ENCODE peak calls at places on chromosomes 6 and 20, in seven cellular contexts. L is endothelial cell of umbilical vein, S is cardiac muscle cell, C is colonic mucosa, B is lung, D is pancreas, R is SK-N-SH. I is an unnamed sample.

GRCh38 chr6:41652876-41653641 is 14.8 kb downstream of the MDFI start:
- DNase-seq in L (no peak), S (no peak), C (no peak), B (no peak), D (no peak), R (no peak), I (no peak)

GRCh38 chr6:4931530-4932505 is 72.0 kb downstream of the RPP40 start:
- DNase-seq in L (no peak), S (peak; percentile 20), C (peak; percentile 79), B (no peak), D (no peak), R (no peak), I (no peak)

GRCh38 chr20:51931321-51931720 is 129.0 kb upstream of the SALL4 start:
- DNase-seq in L (no peak), S (no peak), C (no peak), B (no peak), D (no peak), R (no peak), I (no peak)

GRCh38 chr20:38136421-38137245 is 28.4 kb downstream of the TGM2 start:
- DNase-seq in L (no peak), S (no peak), C (no peak), B (no peak), D (no peak), R (no peak), I (peak; percentile 28)

GRCh38 chr6:125251516-125252229 is 50.1 kb downstream of the HDDC2 start:
- DNase-seq in L (no peak), S (no peak), C (no peak), B (no peak), D (no peak), R (no peak), I (no peak)

GRCh38 chr6:108716801-108717791 is 131.1 kb upstream of the ARMC2 start:
- DNase-seq in L (no peak), S (no peak), C (no peak), B (no peak), D (no peak), R (no peak), I (no peak)

GRCh38 chr6:100379386-100379785 is 85.3 kb downstream of the SIM1 start:
- DNase-seq in L (no peak), S (peak; percentile 18), C (no peak), B (no peak), D (no peak), R (no peak), I (no peak)

GRCh38 chr6:44778513-44778912 is 391.0 kb downstream of the CDC5L start:
- DNase-seq in L (no peak), S (no peak), C (no peak), B (no peak), D (no peak), R (no peak), I (no peak)

GRCh38 chr20:61251529-61252393 is at the start of gene CDH4:
- DNase-seq in L (no peak), S (peak; percentile 13), C (no peak), B (no peak), D (no peak), R (peak; percentile 63), I (no peak)

GRCh38 chr20:62596486-62596885 is 45.8 kb upstream of the SLCO4A1 start:
- DNase-seq in L (no peak), S (no peak), C (no peak), B (no peak), D (peak; percentile 54), R (no peak), I (no peak)

GRCh38 chr6:39426057-39426592 is 103.6 kb upstream of the KCNK16 start:
- DNase-seq in L (peak; percentile 95), S (peak; percentile 91), C (no peak), B (no peak), D (no peak), R (no peak), I (no peak)

GRCh38 chr6:11492444-11493300 is 44.9 kb upstream of the TMEM170B start:
- DNase-seq in L (no peak), S (peak; percentile 26), C (no peak), B (no peak), D (no peak), R (no peak), I (no peak)

GRCh38 chr20:60867589-60867988 is 384.5 kb upstream of the CDH4 start:
- DNase-seq in L (no peak), S (no peak), C (no peak), B (no peak), D (no peak), R (no peak), I (no peak)

GRCh38 chr6:119183457-119183856 is 105.0 kb upstream of the FAM184A start:
- DNase-seq in L (no peak), S (no peak), C (no peak), B (no peak), D (no peak), R (no peak), I (no peak)

GRCh38 chr6:119463081-119463626 is 113.6 kb upstream of the MAN1A1 start:
- DNase-seq in L (no peak), S (no peak), C (no peak), B (no peak), D (no peak), R (no peak), I (no peak)

GRCh38 chr20:34546751-34547181 is 11.8 kb upstream of the MAP1LC3A start:
- DNase-seq in L (no peak), S (no peak), C (peak; percentile 67), B (no peak), D (no peak), R (no peak), I (no peak)

GRCh38 chr6:50689210-50689609 is 24.1 kb upstream of the TFAP2D start:
- DNase-seq in L (no peak), S (no peak), C (no peak), B (no peak), D (no peak), R (no peak), I (no peak)

GRCh38 chr6:12431023-12431422 is 140.9 kb downstream of the EDN1 start:
- DNase-seq in L (no peak), S (no peak), C (no peak), B (no peak), D (no peak), R (no peak), I (no peak)

GRCh38 chr6:2853766-2854393 is 12.2 kb upstream of the SERPINB1 start:
- DNase-seq in L (peak; percentile 85), S (peak; percentile 77), C (no peak), B (no peak), D (no peak), R (no peak), I (no peak)
- TF ChIP-seq CTCF in L (peak; percentile 30), S (peak; percentile 47), C (peak; percentile 24), B (no peak), D (peak; percentile 29), R (peak; percentile 53), I (peak; percentile 41)

GRCh38 chr6:116500969-116501433 is 10.4 kb upstream of the CALHM5 start:
- DNase-seq in L (no peak), S (peak; percentile 21), C (peak; percentile 21), B (no peak), D (no peak), R (no peak), I (no peak)
- H3K36me3 ChIP-seq in L (no peaks in the 10 kb centered on the region), S (no peaks in the 10 kb centered on the region), C (no peaks in the 10 kb centered on the region), B (no peaks in the 10 kb centered on the region), D (no peaks in the 10 kb centered on the region), R (no peaks in the 10 kb centered on the region), I (no peaks in the 10 kb centered on the region)

DNA sequence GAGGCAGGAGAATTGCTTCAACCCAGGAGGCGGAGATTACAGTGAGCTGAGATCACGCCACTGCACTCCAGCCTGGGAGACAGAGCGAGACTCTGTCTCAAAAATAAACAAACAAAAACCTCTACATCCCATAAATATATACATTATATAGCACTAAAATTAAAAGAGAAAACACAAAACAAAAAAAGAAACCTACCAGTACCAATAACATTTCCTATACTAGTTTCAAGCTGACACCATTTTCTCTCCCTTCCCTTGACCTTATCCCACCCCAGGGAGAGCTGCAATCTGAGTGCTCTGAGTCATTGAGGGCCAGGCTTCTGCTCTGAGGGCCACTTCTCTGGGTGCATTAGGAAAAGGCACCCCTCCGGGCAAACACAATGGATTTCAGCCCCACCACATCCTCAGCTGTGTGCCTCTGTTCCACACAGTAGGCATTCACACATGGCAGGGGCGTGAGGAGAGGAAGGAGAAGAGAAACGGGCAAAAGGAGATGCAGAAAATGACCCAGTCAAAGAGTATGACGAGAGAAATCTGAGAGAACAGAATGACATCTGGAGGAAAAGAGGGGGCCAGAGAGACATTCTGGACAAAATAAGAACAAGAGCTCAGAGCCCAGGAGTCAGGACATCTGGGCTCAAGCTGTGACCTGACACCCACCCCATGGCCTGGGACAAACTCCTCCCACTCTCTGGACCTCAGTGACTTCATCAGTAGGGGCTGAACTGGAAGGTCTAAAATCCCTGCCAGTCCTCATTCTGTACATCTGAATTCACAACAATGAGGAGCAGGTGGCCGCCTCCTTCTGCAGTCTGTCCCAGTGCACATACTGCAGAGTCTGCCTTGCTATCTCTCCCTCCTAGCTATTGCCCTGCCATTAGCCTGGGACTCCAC is 18.2 kb downstream of the TRIM26 start:
- DNase-seq in L (no peak), S (no peak), C (no peak), B (no peak), D (no peak), R (no peak), I (no peak)
- TF ChIP-seq CTCF in L (no peak), S (no peak), C (no peak), B (no peak), D (no peak), R (no peak), I (no peak)

DNA sequence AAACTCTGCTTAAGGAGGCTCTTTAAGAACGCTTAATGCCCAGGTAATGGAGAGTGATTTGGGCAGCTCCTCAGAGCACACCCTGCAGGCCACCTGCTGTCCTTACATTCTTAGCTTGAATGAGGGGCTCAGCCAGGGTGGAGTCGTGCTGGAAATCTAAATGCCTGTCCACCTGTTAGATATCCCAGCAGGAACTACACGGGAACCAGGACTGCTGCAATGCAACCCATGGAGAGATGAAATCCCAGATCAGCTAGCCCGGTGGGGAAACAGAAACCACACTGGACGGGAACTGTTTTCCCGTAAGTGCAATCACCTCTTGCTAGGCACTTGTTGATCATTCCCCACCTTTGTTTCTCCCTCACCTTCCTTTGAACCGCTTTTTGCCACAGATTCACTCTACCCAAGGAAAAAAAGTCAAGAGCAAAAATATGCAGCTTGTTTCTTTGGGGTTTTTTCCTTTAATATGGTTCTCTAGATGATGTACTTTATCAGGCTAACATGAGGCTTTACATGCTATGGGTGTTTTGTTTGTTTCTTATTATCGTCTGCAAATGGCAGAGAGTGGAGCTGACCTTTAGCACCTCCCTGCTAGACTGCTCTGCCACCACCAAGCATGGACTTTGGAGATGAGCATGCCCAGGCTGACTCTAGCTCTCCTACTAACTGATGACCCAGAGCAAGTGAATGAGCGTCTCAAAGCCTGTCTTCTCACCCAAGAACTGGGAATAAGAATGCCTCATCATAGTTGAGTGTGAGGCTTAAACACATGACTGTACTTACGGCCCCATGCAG is 125.9 kb upstream of the TNFAIP3 start:
- DNase-seq in L (no peak), S (no peak), C (no peak), B (no peak), D (no peak), R (no peak), I (no peak)
- H3K36me3 ChIP-seq in L (no peaks in the 10 kb centered on the region), S (no peaks in the 10 kb centered on the region), C (no peaks in the 10 kb centered on the region), B (no peaks in the 10 kb centered on the region), D (no peaks in the 10 kb centered on the region), R (no peaks in the 10 kb centered on the region), I (no peaks in the 10 kb centered on the region)